ENCODE peak calls at places on chromosome 15, in four cellular contexts. V is fibroblast of lung, U is keratinocyte, K is Karpas-422. Y is an unnamed sample.

GRCh38 chr15:53665930-53666329 is 93.5 kb downstream of the WDR72 start:
- DNase-seq in V (no peak), U (no peak), K (no peak), Y (no peak)

GRCh38 chr15:26013946-26014345 is 150.8 kb upstream of the ATP10A start:
- DNase-seq in V (no peak), U (no peak), K (no peak), Y (no peak)

GRCh38 chr15:88630141-88630721 is 8.6 kb upstream of the ISG20 start:
- DNase-seq in V (no peak), U (no peak), K (no peak), Y (no peak)

GRCh38 chr15:55917881-55918296 is 75.5 kb downstream of the NEDD4 start:
- DNase-seq in V (peak), U (peak), K (peak), Y (peak)

GRCh38 chr15:83611312-83611711 is 42.6 kb upstream of the ADAMTSL3 start:
- DNase-seq in V (no peak), U (no peak), K (no peak), Y (no peak)

GRCh38 chr15:75864213-75865059 is 21.2 kb downstream of the UBE2Q2 start:
- DNase-seq in V (no peak), U (no peak), K (no peak), Y (peak)

GRCh38 chr15:38617831-38618230 is 53.2 kb upstream of the RASGRP1 start:
- DNase-seq in V (no peak), U (no peak), K (no peak), Y (no peak)

GRCh38 chr15:38373016-38373415 is 80.9 kb upstream of the FAM98B start:
- DNase-seq in V (no peak), U (no peak), K (no peak), Y (no peak)

GRCh38 chr15:49187537-49188245 is 17.6 kb downstream of the GALK2 start:
- DNase-seq in V (peak), U (no peak), K (no peak), Y (peak)

GRCh38 chr15:58361291-58361759 is 70.5 kb upstream of the LIPC start:
- DNase-seq in V (peak), U (no peak), K (no peak), Y (peak)

GRCh38 chr15:37873336-37873735 is 61.1 kb upstream of the TMCO5A start:
- DNase-seq in V (peak), U (no peak), K (no peak), Y (peak)

GRCh38 chr15:57655087-57655486 is 51.4 kb upstream of the POLR2M start:
- DNase-seq in V (no peak), U (no peak), K (no peak), Y (no peak)

GRCh38 chr15:22952826-22953579 is 27.2 kb downstream of the CYFIP1 start:
- DNase-seq in V (no peak), U (no peak), K (no peak), Y (no peak)

DNA sequence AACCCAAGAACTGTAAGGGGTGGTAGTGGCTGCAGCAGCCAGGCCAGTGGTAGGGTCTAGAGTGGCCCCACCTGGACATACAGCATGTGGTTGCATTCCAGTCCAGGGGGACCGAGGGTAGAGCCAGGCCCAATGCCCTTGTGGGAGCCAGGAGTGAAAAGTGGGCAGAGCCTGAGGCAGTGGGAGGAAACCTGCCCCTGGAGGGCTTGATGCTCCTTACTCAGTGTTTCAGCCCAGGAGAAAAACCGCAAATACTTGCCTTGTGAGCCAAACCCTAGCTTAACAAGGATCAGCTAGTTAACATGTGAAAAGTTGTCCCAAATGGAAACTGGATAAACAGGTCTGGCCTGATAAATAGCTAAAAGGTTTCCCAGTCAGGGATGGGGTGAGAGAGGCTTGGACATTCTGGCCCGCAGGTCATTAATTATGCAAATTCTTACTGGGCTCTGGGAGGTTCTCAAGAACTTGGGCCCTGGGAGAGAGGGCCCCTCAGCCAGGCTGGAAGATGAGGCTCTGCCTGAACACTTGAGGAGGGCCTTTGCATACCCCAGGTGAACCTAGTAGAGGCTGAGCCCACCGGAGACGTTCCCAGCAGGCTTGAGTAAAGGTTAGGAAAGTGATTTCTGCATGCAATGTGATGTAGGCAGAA is 222.1 kb downstream of the THSD4 start:
- DNase-seq in V (peak), U (peak), K (no peak), Y (peak)
- H3K4me2 ChIP-seq in V (no peak), U (peak), K (no peak), Y (no peak)

DNA sequence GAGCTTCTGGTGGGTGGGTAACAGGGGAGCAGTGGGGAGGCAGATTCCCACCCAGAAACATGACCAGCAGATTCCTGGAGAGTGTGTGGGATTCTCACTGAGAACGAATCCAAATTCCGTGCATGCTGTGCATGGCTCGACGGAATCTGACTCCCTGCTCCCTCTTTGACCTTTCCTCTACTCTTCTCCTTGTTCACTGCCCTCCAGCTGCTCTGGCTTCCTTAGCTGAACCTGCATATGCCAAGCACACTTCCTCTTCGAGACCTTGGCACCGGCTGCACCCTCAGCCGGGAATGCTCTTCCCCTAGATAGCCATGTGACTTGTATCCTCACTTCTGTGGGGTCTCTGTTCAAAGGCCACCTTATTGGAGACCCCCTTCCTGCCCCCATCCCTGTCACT is 6.3 kb downstream of the INSYN1 start:
- DNase-seq in V (peak), U (no peak), K (no peak), Y (no peak)
- H3K4me2 ChIP-seq in V (no peak), U (no peak), K (no peak), Y (no peak)

DNA sequence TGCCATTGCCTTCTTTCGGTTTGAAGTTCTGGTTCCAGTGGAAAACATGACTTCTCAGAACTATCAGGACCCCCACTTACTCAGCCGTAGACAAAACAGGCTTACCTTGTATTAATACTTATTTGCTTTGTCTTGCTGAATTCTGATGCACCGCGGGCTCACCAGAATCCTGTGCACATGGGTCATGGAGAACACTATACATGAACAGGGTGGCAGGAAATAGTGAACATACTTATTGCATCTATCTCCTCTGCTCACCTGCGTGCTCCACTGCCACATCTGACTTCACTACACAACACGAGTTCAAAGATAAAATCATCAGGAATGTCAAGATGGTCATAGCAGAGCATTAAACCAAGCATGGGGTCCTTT is 10.7 kb upstream of the MAPK6 start:
- DNase-seq in V (no peak), U (no peak), K (no peak), Y (no peak)
- H3K4me2 ChIP-seq in V (no peak), U (no peak), K (no peak), Y (no peak)

GRCh38 chr15:70376031-70376928 is 278.6 kb upstream of the TLE3 start:
- DNase-seq in V (no peak), U (no peak), K (no peak), Y (no peak)

GRCh38 chr15:70375586-70375985 is 277.9 kb upstream of the TLE3 start:
- DNase-seq in V (no peak), U (no peak), K (no peak), Y (no peak)

GRCh38 chr15:70379134-70379533 is 281.4 kb upstream of the TLE3 start:
- DNase-seq in V (no peak), U (no peak), K (no peak), Y (no peak)

GRCh38 chr15:70378126-70379031 is 280.7 kb upstream of the TLE3 start:
- DNase-seq in V (no peak), U (no peak), K (no peak), Y (no peak)

GRCh38 chr15:70376929-70377691 is 279.4 kb upstream of the TLE3 start:
- DNase-seq in V (peak), U (no peak), K (no peak), Y (peak)
- H3K4me2 ChIP-seq in V (peak), U (peak), K (no peak), Y (peak)

GRCh38 chr15:78763111-78763795 is 48.0 kb downstream of the ADAMTS7 start:
- DNase-seq in V (no peak), U (no peak), K (no peak), Y (no peak)

GRCh38 chr15:78761020-78761419 is 50.2 kb downstream of the ADAMTS7 start:
- DNase-seq in V (no peak), U (no peak), K (peak), Y (no peak)

GRCh38 chr15:78766041-78766440 is 45.2 kb downstream of the ADAMTS7 start:
- DNase-seq in V (no peak), U (no peak), K (no peak), Y (no peak)

GRCh38 chr15:78763796-78764241 is 47.4 kb downstream of the ADAMTS7 start:
- DNase-seq in V (no peak), U (no peak), K (no peak), Y (no peak)

GRCh38 chr15:78761891-78762385 is 49.3 kb downstream of the ADAMTS7 start:
- DNase-seq in V (no peak), U (no peak), K (peak), Y (no peak)
- H3K4me2 ChIP-seq in V (no peak), U (no peak), K (peak), Y (no peak)

DNA sequence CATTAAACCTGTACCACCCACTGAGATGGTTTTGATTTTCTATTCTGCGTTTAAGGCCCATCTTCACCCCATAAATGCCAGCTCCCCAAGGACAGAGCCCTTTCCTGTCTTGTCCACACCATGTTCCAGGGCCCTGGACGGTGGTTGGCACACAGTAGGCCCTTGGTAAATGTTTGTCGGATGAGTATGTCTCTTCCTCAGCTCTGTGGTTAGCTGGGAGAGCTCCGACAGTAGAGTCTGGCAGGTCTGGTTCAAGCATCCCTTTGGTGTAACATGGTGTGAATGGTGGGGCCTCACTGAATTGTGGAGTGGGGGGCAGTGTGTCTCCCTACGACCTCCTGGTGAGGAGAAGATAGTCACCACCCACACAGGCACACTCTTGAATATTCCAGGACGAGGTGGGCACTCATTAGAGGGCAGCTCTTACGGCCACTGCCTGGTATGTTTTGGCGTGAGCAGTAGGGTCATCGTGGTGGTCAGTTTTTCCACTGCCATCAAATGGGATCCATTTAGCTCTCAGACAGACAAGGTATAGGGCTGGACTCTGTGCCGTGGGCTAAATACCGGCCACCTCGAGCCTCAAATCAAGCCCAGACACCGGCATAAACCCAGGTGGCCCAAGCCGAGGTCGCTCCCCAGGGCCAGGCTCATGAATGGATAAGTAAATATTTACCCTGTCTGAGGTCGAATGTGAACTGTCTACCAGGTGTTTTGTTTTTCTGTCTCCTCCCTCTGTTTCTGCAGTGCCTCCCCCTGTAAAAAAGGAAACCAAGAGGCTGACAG is 61.3 kb downstream of the SMAD3 start:
- DNase-seq in V (peak), U (no peak), K (no peak), Y (peak)
- H3K4me2 ChIP-seq in V (peak), U (peak), K (no peak), Y (no peak)

GRCh38 chr15:84722628-84723027 is 6.7 kb upstream of the SEC11A start:
- DNase-seq in V (no peak), U (no peak), K (no peak), Y (no peak)

GRCh38 chr15:84721381-84721780 is 5.4 kb upstream of the SEC11A start:
- DNase-seq in V (no peak), U (no peak), K (no peak), Y (no peak)

GRCh38 chr15:84727429-84727828 is 11.5 kb upstream of the SEC11A start:
- DNase-seq in V (peak), U (no peak), K (no peak), Y (no peak)

GRCh38 chr15:84725001-84725491 is 9.1 kb upstream of the SEC11A start:
- DNase-seq in V (peak), U (no peak), K (no peak), Y (no peak)
- H3K4me2 ChIP-seq in V (no peak), U (peak), K (no peak), Y (no peak)

GRCh38 chr15:101192081-101192480 is 59.8 kb downstream of the CHSY1 start:
- DNase-seq in V (no peak), U (no peak), K (no peak), Y (no peak)

GRCh38 chr15:101191242-101191641 is 60.6 kb downstream of the CHSY1 start:
- DNase-seq in V (no peak), U (no peak), K (no peak), Y (no peak)

GRCh38 chr15:101193781-101194180 is 58.1 kb downstream of the CHSY1 start:
- DNase-seq in V (no peak), U (no peak), K (no peak), Y (no peak)

GRCh38 chr15:101194246-101195138 is 57.4 kb downstream of the CHSY1 start:
- DNase-seq in V (no peak), U (no peak), K (no peak), Y (no peak)

DNA sequence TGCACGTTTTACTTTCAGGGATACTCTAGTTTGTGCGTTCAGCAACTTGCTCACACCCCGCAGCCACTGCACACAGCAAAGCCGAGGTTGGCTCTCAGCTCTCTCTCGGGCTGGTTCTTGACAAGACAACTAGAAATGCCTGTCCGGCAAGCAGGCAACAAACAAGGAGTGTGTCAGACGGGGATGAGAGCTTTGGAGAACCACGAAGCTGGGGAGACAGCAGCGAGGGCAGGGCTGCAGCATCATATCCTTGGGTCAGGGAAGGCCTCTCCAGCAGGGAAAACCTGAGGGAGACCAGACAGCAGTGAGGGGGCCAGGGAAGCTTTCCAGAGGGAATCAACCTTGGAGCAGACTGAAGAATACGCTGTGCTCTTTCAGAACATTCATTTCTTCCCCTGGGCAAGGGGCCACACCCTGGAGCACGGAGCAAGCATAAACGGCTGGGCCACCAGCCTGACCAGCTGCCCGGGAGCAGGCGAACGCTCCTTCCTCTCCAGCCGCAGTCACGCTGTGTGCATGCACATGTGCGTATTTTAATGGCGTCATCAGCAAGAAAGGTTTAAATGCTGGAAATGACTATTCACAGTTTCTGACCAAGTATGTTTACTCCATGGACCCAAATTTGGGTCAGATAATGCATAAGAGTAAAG is 58.7 kb downstream of the CHSY1 start:
- DNase-seq in V (no peak), U (no peak), K (no peak), Y (no peak)
- H3K4me2 ChIP-seq in V (peak), U (peak), K (no peak), Y (no peak)

GRCh38 chr15:63995789-63996188 is 50.5 kb downstream of the DAPK2 start:
- DNase-seq in V (no peak), U (no peak), K (no peak), Y (no peak)
- H3K4me2 ChIP-seq in V (no peak), U (no peak), K (no peak), Y (no peak)

GRCh38 chr15:80527961-80528360 is 123.8 kb downstream of the ARNT2 start:
- DNase-seq in V (no peak), U (no peak), K (no peak), Y (no peak)
- H3K4me2 ChIP-seq in V (no peak), U (no peak), K (no peak), Y (no peak)